ENCODE peak calls at places on chromosomes 7 and 10, in eight cellular contexts. F is NCI-H2081, X is activated gamma-delta T cell treated with Interleukin-2 at 50 U/mL for 16 hours, W is left lobe of liver, P is AML-193, S is NCI-H446, A is T1000, Z is WTC11. L is an unnamed sample.

GRCh38 chr10:100872034-100872791 is 40.5 kb upstream of the SLF2 start:
- DNase-seq in F (peak; percentile 25), X (peak; percentile 14), W (no peak), P (peak; percentile 47), S (no peak), A (peak; percentile 4), Z (peak; percentile 86), L (peak; percentile 30)

GRCh38 chr10:74223755-74224530 is 72.9 kb downstream of the ADK start:
- DNase-seq in F (no peak), X (no peak), W (no peak), P (no peak), S (no peak), A (no peak), Z (no peak), L (no peak)

GRCh38 chr10:12235116-12235694 is 39.2 kb downstream of the CDC123 start:
- DNase-seq in F (no peak), X (no peak), W (no peak), P (no peak), S (no peak), A (no peak), Z (no peak), L (no peak)

GRCh38 chr10:123808286-123808685 is 83.3 kb downstream of the CPXM2 start:
- DNase-seq in F (no peak), X (no peak), W (no peak), P (no peak), S (no peak), A (no peak), Z (no peak), L (no peak)

GRCh38 chr10:97648557-97649404 is 8.3 kb downstream of the PI4K2A start:
- DNase-seq in F (no peak), X (peak; percentile 36), W (no peak), P (no peak), S (no peak), A (peak; percentile 55), Z (peak; percentile 31), L (no peak)

GRCh38 chr7:83732305-83732704 is 83.4 kb upstream of the SEMA3E start:
- DNase-seq in F (peak; percentile 18), X (no peak), W (no peak), P (peak; percentile 5), S (no peak), A (no peak), Z (no peak), L (no peak)

GRCh38 chr7:37684927-37685326 is 1.4 kb downstream of the GPR141 start:
- DNase-seq in F (no peak), X (no peak), W (no peak), P (no peak), S (no peak), A (no peak), Z (no peak), L (no peak)

GRCh38 chr7:45101748-45102147 is 9.7 kb downstream of the TBRG4 start:
- DNase-seq in F (no peak), X (no peak), W (no peak), P (no peak), S (no peak), A (no peak), Z (no peak), L (no peak)

GRCh38 chr10:23630880-23631279 is 192.0 kb downstream of the OTUD1 start:
- DNase-seq in F (no peak), X (no peak), W (no peak), P (no peak), S (no peak), A (no peak), Z (no peak), L (no peak)

L was measured in NT2/D1.